ENCODE peak calls at places on chromosome 12, in six cellular contexts. I, B, A, X, Y and U are unnamed samples. For H3K4me1 and H3K27me3, the result is how much of the 10 kb centered on the place peaks cover.

GRCh38 chr12:124529595-124530276 is 37.7 kb downstream of the NCOR2 start:
- DNase-seq in A (no peak), I (no peak), B (no peak), Y (no peak), X (no peak), U (no peak)

GRCh38 chr12:30587782-30588181 is 107.9 kb downstream of the IPO8 start:
- DNase-seq in Y (no peak), A (no peak), X (no peak), B (no peak), I (no peak), U (no peak)

GRCh38 chr12:58509116-58509885 is 411.0 kb downstream of the LRIG3 start:
- DNase-seq in X (no peak), A (no peak), B (peak), I (no peak), Y (peak), U (no peak)

GRCh38 chr12:31815096-31815495 is 86.3 kb upstream of the AMN1 start:
- DNase-seq in I (no peak), Y (no peak), A (no peak), X (no peak), B (no peak), U (peak)

GRCh38 chr12:132572106-132572505 is 38.3 kb downstream of the LRCOL1 start:
- DNase-seq in B (no peak), A (no peak), Y (no peak), X (no peak), I (no peak), U (no peak)

GRCh38 chr12:131883521-131883900 is 10.9 kb upstream of the ULK1 start:
- DNase-seq in B (no peak), X (no peak), I (no peak), A (no peak), Y (no peak), U (no peak)

GRCh38 chr12:60324746-60325145 is 728.9 kb downstream of the SLC16A7 start:
- DNase-seq in Y (no peak), I (no peak), A (no peak), X (no peak), B (no peak), U (no peak)

GRCh38 chr12:4270670-4271432 is 2.7 kb upstream of the CCND2 start:
- DNase-seq in X (peak), Y (peak), A (no peak), B (no peak), I (peak), U (peak)

GRCh38 chr12:78118036-78118435 is 287.3 kb downstream of the NAV3 start:
- DNase-seq in I (no peak), X (no peak), B (no peak), Y (no peak), A (no peak), U (no peak)

GRCh38 chr12:12943589-12944260 is 8.2 kb downstream of the GPRC5D start:
- DNase-seq in A (no peak), B (no peak), I (no peak), Y (no peak), X (no peak), U (no peak)

GRCh38 chr12:68856510-68856909 is 48.5 kb downstream of the MDM2 start:
- DNase-seq in X (no peak), Y (no peak), B (no peak), A (no peak), I (no peak), U (no peak)

GRCh38 chr12:105451211-105451610 is 120.7 kb downstream of the C12orf75 start:
- DNase-seq in I (no peak), Y (peak), B (no peak), A (no peak), X (no peak), U (no peak)

GRCh38 chr12:46523446-46523845 is 150.9 kb upstream of the SLC38A2 start:
- DNase-seq in A (no peak), B (no peak), Y (no peak), I (no peak), X (no peak), U (peak)

GRCh38 chr12:116697305-116698130 is 40.4 kb downstream of the SPRING1 start:
- DNase-seq in X (peak), B (no peak), I (no peak), Y (no peak), A (no peak), U (peak)

GRCh38 chr12:44379827-44380226 is 496.3 kb downstream of the NELL2 start:
- DNase-seq in I (peak), Y (no peak), X (no peak), A (no peak), B (no peak), U (no peak)

GRCh38 chr12:58415716-58416115 is 474.3 kb downstream of the ATP23 start:
- DNase-seq in A (no peak), X (no peak), B (no peak), I (peak), Y (no peak), U (no peak)

GRCh38 chr12:49552014-49552413 is 13.2 kb downstream of the KCNH3 start:
- DNase-seq in X (peak), I (no peak), A (no peak), Y (no peak), B (peak), U (no peak)

GRCh38 chr12:90543841-90544240 is 411.1 kb downstream of the CCER1 start:
- DNase-seq in I (no peak), B (no peak), A (no peak), X (no peak), Y (no peak), U (no peak)

GRCh38 chr12:77102691-77103090 is 37.3 kb upstream of the E2F7 start:
- DNase-seq in B (peak), Y (peak), I (no peak), A (no peak), X (no peak), U (no peak)

GRCh38 chr12:54388214-54389138 is 3.9 kb upstream of the ZNF385A start:
- DNase-seq in A (no peak), Y (no peak), I (no peak), B (no peak), X (no peak), U (no peak)

GRCh38 chr12:64610660-64611429 is 550 bp downstream of the RASSF3 start:
- DNase-seq in X (peak), I (peak), B (peak), Y (peak), A (peak), U (peak)

GRCh38 chr12:14614704-14615121 is 47.0 kb upstream of the PLBD1 start:
- DNase-seq in X (no peak), I (no peak), Y (no peak), A (no peak), B (no peak), U (no peak)

GRCh38 chr12:49825971-49826421 is 2.2 kb downstream of the NCKAP5L start:
- DNase-seq in Y (peak), B (peak), A (no peak), X (no peak), I (no peak), U (no peak)

GRCh38 chr12:20451759-20452158 is 83.4 kb downstream of the PDE3A start:
- DNase-seq in X (no peak), Y (peak), I (no peak), A (no peak), B (no peak), U (no peak)

GRCh38 chr12:12327802-12328201 is 22.2 kb downstream of the MANSC1 start:
- DNase-seq in Y (peak), B (peak), I (no peak), X (no peak), A (no peak), U (no peak)

GRCh38 chr12:50637870-50638481 is 125.9 kb upstream of the ATF1 start:
- DNase-seq in I (no peak), Y (peak), B (peak), X (no peak), A (no peak), U (no peak)

GRCh38 chr12:20150835-20151234 is 217.5 kb upstream of the PDE3A start:
- DNase-seq in X (no peak), Y (peak), I (no peak), A (no peak), B (no peak), U (no peak)

GRCh38 chr12:42213954-42214426 is 24.1 kb downstream of the YAF2 start:
- DNase-seq in B (no peak), X (peak), A (no peak), Y (peak), I (no peak), U (no peak)

GRCh38 chr12:54251667-54252284 is 28.1 kb downstream of the CBX5 start:
- DNase-seq in Y (peak), A (no peak), X (no peak), I (no peak), B (no peak), U (peak)

GRCh38 chr12:64056741-64057140 is 165.4 kb downstream of the KICS2 start:
- DNase-seq in A (no peak), I (no peak), B (no peak), X (no peak), Y (no peak), U (no peak)

GRCh38 chr12:26721800-26722199 is 111.2 kb downstream of the ITPR2 start:
- DNase-seq in I (no peak), X (no peak), A (no peak), Y (no peak), B (peak), U (no peak)

GRCh38 chr12:110647669-110648068 is 33.7 kb downstream of the TCTN1 start:
- DNase-seq in I (no peak), Y (no peak), X (no peak), B (no peak), A (no peak), U (no peak)

GRCh38 chr12:112126000-112126431 is 656 bp downstream of the TRAFD1 start:
- DNase-seq in B (no peak), X (no peak), Y (peak), A (no peak), I (no peak), U (peak)

GRCh38 chr12:106910202-106910601 is 45.5 kb upstream of the TMEM263 start:
- DNase-seq in X (no peak), A (no peak), Y (no peak), I (no peak), B (no peak), U (no peak)

GRCh38 chr12:121804417-121805111 is 755 bp downstream of the SETD1B start:
- DNase-seq in X (no peak), B (peak), A (peak), I (no peak), Y (peak), U (peak)

GRCh38 chr12:6868211-6869048 is 1.1 kb downstream of the TPI1 start:
- DNase-seq in B (no peak), A (no peak), I (peak), Y (peak), X (no peak), U (no peak)

GRCh38 chr12:6873094-6874006 is at the start of gene SPSB2:
- DNase-seq in B (peak), X (peak), Y (peak), I (peak), A (peak), U (peak)

GRCh38 chr12:6872073-6873048 is 742 bp downstream of the SPSB2 start:
- DNase-seq in B (peak), A (peak), I (peak), Y (peak), X (peak), U (peak)

GRCh38 chr12:6869049-6870021 is 2.0 kb downstream of the TPI1 start:
- DNase-seq in B (peak), Y (peak), I (peak), A (peak), X (peak), U (peak)

DNA sequence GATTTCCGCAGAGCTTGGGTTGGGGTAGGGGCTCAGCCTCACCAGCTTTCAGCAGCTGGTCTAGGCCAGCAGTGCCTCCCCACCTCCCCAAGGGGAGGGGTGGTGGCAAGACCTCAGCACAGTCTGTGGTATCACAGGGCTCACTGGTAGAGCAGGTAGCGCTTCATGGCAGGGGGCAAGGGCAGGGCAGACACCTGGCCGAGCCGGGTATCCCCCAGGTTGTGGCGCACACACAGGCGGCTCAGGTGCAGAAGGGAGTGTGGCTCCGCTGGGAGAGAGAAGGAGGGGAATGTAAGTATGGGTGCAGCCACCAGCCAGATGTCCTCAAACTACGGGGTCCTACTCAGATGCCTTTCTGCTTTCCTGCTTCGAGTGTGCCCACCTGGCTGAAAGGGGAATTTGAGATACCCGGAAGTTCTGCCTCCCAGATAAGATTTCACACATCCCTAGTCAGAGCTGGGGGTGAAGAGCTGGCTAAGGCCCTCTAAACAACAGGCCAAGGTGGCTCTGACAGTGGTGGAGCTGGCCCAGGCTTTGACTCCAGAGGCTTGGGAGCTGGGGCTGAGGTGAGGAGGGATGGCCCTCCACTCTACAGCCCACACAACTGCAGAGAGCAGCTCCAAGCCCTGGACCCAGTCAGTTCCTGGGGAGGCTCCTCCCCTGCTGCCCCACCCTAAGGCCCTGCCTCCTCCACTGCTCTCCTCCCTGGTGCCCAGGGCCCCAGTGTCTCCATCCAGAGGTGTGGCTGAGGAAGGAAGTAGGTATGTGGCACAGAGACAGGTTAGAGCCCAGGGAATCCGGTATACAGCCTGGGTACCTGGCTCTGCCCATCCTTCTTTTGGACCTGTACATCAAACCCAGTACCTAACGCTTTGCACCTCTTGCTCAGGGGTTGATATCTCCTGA is 1.8 kb downstream of the SPSB2 start:
- DNase-seq in X (no peak), B (peak), A (no peak), Y (peak), I (no peak), U (peak)
- H3K4me3 ChIP-seq in X (no peak), B (peak), A (peak), Y (peak), I (no peak), U (no peak)

GRCh38 chr12:109461846-109462766 is 15.0 kb downstream of the KCTD10 start:
- DNase-seq in X (peak), Y (peak), B (peak), I (no peak), A (no peak), U (peak)
- H3K4me1 ChIP-seq in X (under half), Y (half or more), B (under half), I (half or more), A (under half), U (under half)

DNA sequence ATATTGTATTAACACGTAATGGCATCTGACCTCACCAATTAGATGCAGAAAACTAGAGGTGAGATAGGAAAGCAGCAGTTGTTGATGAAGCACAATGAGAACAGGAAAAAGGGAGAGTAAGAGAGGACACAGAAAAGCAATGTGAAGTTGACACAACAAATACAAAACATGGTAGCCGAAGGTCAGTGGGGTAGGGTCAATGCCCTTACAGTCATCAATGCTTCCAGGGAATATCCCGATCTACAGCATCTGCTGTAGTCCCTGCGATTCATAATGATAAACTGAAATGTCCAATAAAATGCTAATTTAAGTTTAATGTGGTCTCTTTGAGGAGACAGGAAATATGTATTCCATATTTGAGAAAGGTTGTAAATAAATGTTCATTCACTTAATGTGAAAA is 2.9 kb upstream of the COL2A1 start:
- DNase-seq in B (no peak), A (no peak), I (no peak), Y (no peak), X (no peak), U (no peak)
- H3K27me3 ChIP-seq in B (under half), A (under half), I (under half), Y (half or more), X (under half), U (under half)

GRCh38 chr12:51721281-51721940 is 127.1 kb downstream of the FIGNL2 start:
- DNase-seq in A (peak), Y (peak), I (peak), X (no peak), B (no peak), U (no peak)
- H3K4me3 ChIP-seq in A (peak), Y (peak), I (peak), X (no peak), B (no peak), U (no peak)

GRCh38 chr12:647039-647712 is 16.1 kb downstream of the NINJ2 start:
- DNase-seq in X (no peak), Y (no peak), I (no peak), B (no peak), A (no peak), U (no peak)
- H3K4me1 ChIP-seq in X (under half), Y (under half), I (under half), B (under half), A (under half), U (under half)

DNA sequence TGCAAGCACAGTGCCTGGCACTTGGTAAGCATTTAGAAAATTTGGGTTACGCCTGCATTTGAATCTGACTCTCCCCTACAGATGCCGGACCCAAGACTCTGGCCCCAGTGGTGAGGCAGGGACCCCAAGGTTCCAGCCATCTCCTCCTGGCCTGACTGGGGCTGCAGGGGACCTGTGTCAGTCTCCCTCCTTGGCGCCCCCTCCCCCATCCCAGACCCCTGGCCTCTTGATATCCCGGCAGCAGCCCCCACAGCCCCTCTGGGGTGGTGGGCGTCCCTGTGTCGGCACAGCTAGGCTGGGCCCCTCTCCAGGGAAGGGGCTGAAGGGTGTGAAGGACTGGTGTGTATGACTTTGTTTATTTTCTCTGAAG is 25.1 kb upstream of the COL2A1 start:
- DNase-seq in B (no peak), I (no peak), X (no peak), Y (no peak), A (no peak), U (no peak)
- H3K27me3 ChIP-seq in B (under half), I (under half), X (under half), Y (under half), A (under half), U (under half)

GRCh38 chr12:80778005-80778541 is 61.4 kb downstream of the MYF5 start:
- DNase-seq in Y (peak), B (peak), I (no peak), X (peak), A (no peak), U (no peak)

GRCh38 chr12:80781313-80781712 is 64.6 kb downstream of the MYF5 start:
- DNase-seq in A (no peak), I (no peak), B (no peak), X (no peak), Y (no peak), U (no peak)

GRCh38 chr12:80780746-80781145 is 64.0 kb downstream of the MYF5 start:
- DNase-seq in B (no peak), Y (no peak), I (no peak), X (no peak), A (no peak), U (no peak)

GRCh38 chr12:80776706-80777105 is 60.0 kb downstream of the MYF5 start:
- DNase-seq in B (no peak), I (no peak), A (no peak), Y (no peak), X (no peak), U (no peak)

DNA sequence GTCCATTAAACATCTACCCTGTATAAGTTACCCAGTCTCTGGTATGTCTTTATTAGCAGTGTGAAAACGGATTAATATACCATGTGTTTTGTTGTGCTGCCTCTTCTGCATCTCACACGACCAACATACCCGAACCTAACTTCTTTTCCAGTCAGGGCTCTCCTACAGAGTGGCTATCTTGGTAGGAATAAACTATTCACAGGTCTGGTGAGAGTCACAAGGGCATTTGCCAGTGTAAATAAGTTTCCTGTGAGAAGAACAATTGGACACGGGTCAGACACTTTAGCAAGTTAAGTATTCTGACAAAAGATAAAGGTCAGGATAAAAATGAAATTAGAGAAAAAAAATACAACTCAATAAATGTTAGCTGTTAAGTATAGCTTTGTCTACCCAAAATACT is 60.9 kb downstream of the MYF5 start:
- DNase-seq in I (no peak), B (no peak), Y (no peak), X (no peak), A (no peak), U (no peak)
- H3K4me3 ChIP-seq in I (no peak), B (no peak), Y (no peak), X (no peak), A (no peak), U (no peak)